ENCODE peak calls at places on chromosome 20, in four cellular contexts. T is B cell; C is stimulated activated naive CD4-positive, alpha-beta T cell; U is activated CD4-positive, alpha-beta T cell treated with anti-CD3 and anti-CD28 coated beads, Interleukin-2, amount 50 U/mL, for 1 hour. P is an unnamed sample.

GRCh38 chr20:63594043-63594561 is 20.1 kb upstream of the HELZ2 start:
- DNase-seq in C (no peak), U (no peak), T (no peak), P (no peak)

GRCh38 chr20:24799971-24800580 is 149.0 kb upstream of the CST7 start:
- DNase-seq in T (no peak), U (no peak), C (no peak), P (no peak)

GRCh38 chr20:46852313-46852712 is 42.3 kb upstream of the EYA2 start:
- DNase-seq in U (no peak), T (no peak), C (no peak), P (no peak)

GRCh38 chr20:38143646-38144554 is 21.2 kb downstream of the TGM2 start:
- DNase-seq in C (no peak), T (no peak), U (no peak), P (peak)

GRCh38 chr20:6525447-6526303 is 241.8 kb upstream of the BMP2 start:
- DNase-seq in C (no peak), T (no peak), U (no peak), P (no peak)

GRCh38 chr20:62236200-62236599 is 2.1 kb upstream of the OSBPL2 start:
- DNase-seq in T (no peak), C (no peak), U (no peak), P (no peak)

GRCh38 chr20:12925214-12925755 is 83.5 kb upstream of the SPTLC3 start:
- DNase-seq in T (peak), U (no peak), C (no peak), P (peak)

GRCh38 chr20:44651507-44652373 is at the start of gene ADA:
- DNase-seq in T (peak), U (peak), C (peak), P (no peak)

GRCh38 chr20:38291961-38292360 is 12.0 kb upstream of the BPI start:
- DNase-seq in T (no peak), U (no peak), C (no peak), P (no peak)

GRCh38 chr20:32971703-32972161 is 32.5 kb downstream of the SUN5 start:
- DNase-seq in T (no peak), U (no peak), C (no peak), P (no peak)

GRCh38 chr20:45647441-45648050 is 16.5 kb upstream of the WFDC9 start:
- DNase-seq in T (no peak), C (no peak), U (no peak), P (no peak)

GRCh38 chr20:38193586-38194105 is 28.6 kb upstream of the TGM2 start:
- DNase-seq in C (no peak), U (no peak), T (no peak), P (no peak)

GRCh38 chr20:44805991-44806729 is 4.2 kb downstream of the RIMS4 start:
- DNase-seq in U (no peak), C (no peak), T (no peak), P (no peak)

GRCh38 chr20:41172296-41173140 is 35.2 kb downstream of the PLCG1 start:
- DNase-seq in T (no peak), U (no peak), C (no peak), P (no peak)